ENCODE peak calls at places on chromosomes 6 and 20, in seven cellular contexts. One of them, this sample, is unnamed.
A peak's percentile ranks its signal among the peaks of the same experiment; 100 is the strongest.

GRCh38 chr6:21382821-21383455 is 210.6 kb upstream of the SOX4 start:
- DNase-seq in foreskin fibroblast: no peak
- DNase-seq in adrenal gland: no peak
- DNase-seq in CD8-positive, alpha-beta T cell: no peak
- DNase-seq in breast epithelium: no peak
- DNase-seq in GM23338: no peak
- DNase-seq in endothelial cell of umbilical vein: no peak
- DNase-seq in this sample: no peak

GRCh38 chr6:133040025-133040838 is 200.9 kb upstream of the EYA4 start:
- DNase-seq in foreskin fibroblast: no peak
- DNase-seq in adrenal gland: no peak
- DNase-seq in CD8-positive, alpha-beta T cell: no peak
- DNase-seq in breast epithelium: no peak
- DNase-seq in GM23338: peak; percentile 59
- DNase-seq in endothelial cell of umbilical vein: peak; percentile 53
- DNase-seq in this sample: peak; percentile 53

GRCh38 chr20:15487030-15487429 is 1086.2 kb downstream of the KIF16B start:
- DNase-seq in foreskin fibroblast: no peak
- DNase-seq in adrenal gland: no peak
- DNase-seq in CD8-positive, alpha-beta T cell: no peak
- DNase-seq in breast epithelium: no peak
- DNase-seq in GM23338: no peak
- DNase-seq in endothelial cell of umbilical vein: no peak
- DNase-seq in this sample: no peak

GRCh38 chr6:50030777-50031562 is 9.2 kb upstream of the DEFB110 start:
- DNase-seq in foreskin fibroblast: no peak
- DNase-seq in adrenal gland: no peak
- DNase-seq in CD8-positive, alpha-beta T cell: no peak
- DNase-seq in breast epithelium: no peak
- DNase-seq in GM23338: peak; percentile 90
- DNase-seq in endothelial cell of umbilical vein: no peak
- DNase-seq in this sample: no peak

GRCh38 chr6:132133734-132134490 is 182.7 kb upstream of the CCN2 start:
- DNase-seq in foreskin fibroblast: no peak
- DNase-seq in adrenal gland: peak; percentile 33
- DNase-seq in CD8-positive, alpha-beta T cell: no peak
- DNase-seq in breast epithelium: no peak
- DNase-seq in GM23338: peak; percentile 9
- DNase-seq in endothelial cell of umbilical vein: peak; percentile 90
- DNase-seq in this sample: peak; percentile 26

GRCh38 chr6:95091823-95092436 is 485.4 kb upstream of the MANEA start:
- DNase-seq in foreskin fibroblast: no peak
- DNase-seq in adrenal gland: no peak
- DNase-seq in CD8-positive, alpha-beta T cell: no peak
- DNase-seq in breast epithelium: no peak
- DNase-seq in GM23338: peak; percentile 75
- DNase-seq in endothelial cell of umbilical vein: peak; percentile 39
- DNase-seq in this sample: peak; percentile 80

GRCh38 chr6:21263531-21264287 is 329.8 kb upstream of the SOX4 start:
- DNase-seq in foreskin fibroblast: no peak
- DNase-seq in adrenal gland: no peak
- DNase-seq in CD8-positive, alpha-beta T cell: no peak
- DNase-seq in breast epithelium: peak; percentile 47
- DNase-seq in GM23338: no peak
- DNase-seq in endothelial cell of umbilical vein: no peak
- DNase-seq in this sample: no peak

GRCh38 chr20:53146201-53146891 is 174.2 kb downstream of the TSHZ2 start:
- DNase-seq in foreskin fibroblast: no peak
- DNase-seq in adrenal gland: no peak
- DNase-seq in CD8-positive, alpha-beta T cell: no peak
- DNase-seq in breast epithelium: no peak
- DNase-seq in GM23338: no peak
- DNase-seq in endothelial cell of umbilical vein: no peak
- DNase-seq in this sample: no peak

GRCh38 chr20:20373046-20373706 is 5.3 kb downstream of the INSM1 start:
- DNase-seq in foreskin fibroblast: peak; percentile 50
- DNase-seq in adrenal gland: no peak
- DNase-seq in CD8-positive, alpha-beta T cell: no peak
- DNase-seq in breast epithelium: no peak
- DNase-seq in GM23338: no peak
- DNase-seq in endothelial cell of umbilical vein: no peak
- DNase-seq in this sample: peak; percentile 34

GRCh38 chr6:143401060-143401426 is 49.5 kb downstream of the ADAT2 start:
- DNase-seq in foreskin fibroblast: no peak
- DNase-seq in adrenal gland: no peak
- DNase-seq in CD8-positive, alpha-beta T cell: no peak
- DNase-seq in breast epithelium: no peak
- DNase-seq in GM23338: no peak
- DNase-seq in endothelial cell of umbilical vein: no peak
- DNase-seq in this sample: no peak

GRCh38 chr6:122730775-122731386 is 48.6 kb upstream of the FABP7 start:
- DNase-seq in foreskin fibroblast: peak; percentile 24
- DNase-seq in adrenal gland: peak; percentile 33
- DNase-seq in CD8-positive, alpha-beta T cell: no peak
- DNase-seq in breast epithelium: no peak
- DNase-seq in GM23338: peak; percentile 67
- DNase-seq in endothelial cell of umbilical vein: peak; percentile 28
- DNase-seq in this sample: peak; percentile 57

GRCh38 chr6:4577406-4577805 is 198.8 kb upstream of the CDYL start:
- DNase-seq in foreskin fibroblast: peak; percentile 65
- DNase-seq in adrenal gland: no peak
- DNase-seq in CD8-positive, alpha-beta T cell: no peak
- DNase-seq in breast epithelium: no peak
- DNase-seq in GM23338: no peak
- DNase-seq in endothelial cell of umbilical vein: peak; percentile 67
- DNase-seq in this sample: peak; percentile 97

GRCh38 chr20:4709261-4710105 is 12.2 kb upstream of the PRND start:
- DNase-seq in foreskin fibroblast: no peak
- DNase-seq in adrenal gland: no peak
- DNase-seq in CD8-positive, alpha-beta T cell: no peak
- DNase-seq in breast epithelium: no peak
- DNase-seq in GM23338: no peak
- DNase-seq in endothelial cell of umbilical vein: no peak
- DNase-seq in this sample: no peak

GRCh38 chr6:116682334-116682712 is 1.3 kb downstream of the KPNA5 start:
- DNase-seq in foreskin fibroblast: peak; percentile 26
- DNase-seq in adrenal gland: no peak
- DNase-seq in CD8-positive, alpha-beta T cell: peak; percentile 46
- DNase-seq in breast epithelium: no peak
- DNase-seq in GM23338: no peak
- DNase-seq in endothelial cell of umbilical vein: peak; percentile 39
- DNase-seq in this sample: peak; percentile 58

GRCh38 chr6:46368137-46368536 is 123.1 kb downstream of the RCAN2 start:
- DNase-seq in foreskin fibroblast: no peak
- DNase-seq in adrenal gland: no peak
- DNase-seq in CD8-positive, alpha-beta T cell: no peak
- DNase-seq in breast epithelium: no peak
- DNase-seq in GM23338: no peak
- DNase-seq in endothelial cell of umbilical vein: no peak
- DNase-seq in this sample: no peak

GRCh38 chr6:31576897-31577341 is 1.6 kb downstream of the TNF start:
- DNase-seq in foreskin fibroblast: no peak
- DNase-seq in adrenal gland: no peak
- DNase-seq in CD8-positive, alpha-beta T cell: peak; percentile 49
- DNase-seq in breast epithelium: no peak
- DNase-seq in GM23338: no peak
- DNase-seq in endothelial cell of umbilical vein: no peak
- DNase-seq in this sample: no peak

GRCh38 chr20:50911030-50911429 is 20.2 kb downstream of the ADNP start:
- DNase-seq in foreskin fibroblast: peak; percentile 79
- DNase-seq in adrenal gland: no peak
- DNase-seq in CD8-positive, alpha-beta T cell: no peak
- DNase-seq in breast epithelium: no peak
- DNase-seq in GM23338: no peak
- DNase-seq in endothelial cell of umbilical vein: no peak
- DNase-seq in this sample: no peak

GRCh38 chr6:2035046-2035445 is 210.4 kb downstream of the GMDS start:
- DNase-seq in foreskin fibroblast: no peak
- DNase-seq in adrenal gland: no peak
- DNase-seq in CD8-positive, alpha-beta T cell: no peak
- DNase-seq in breast epithelium: no peak
- DNase-seq in GM23338: no peak
- DNase-seq in endothelial cell of umbilical vein: no peak
- DNase-seq in this sample: no peak

GRCh38 chr20:1274485-1275313 is 8.6 kb downstream of the SNPH start:
- DNase-seq in foreskin fibroblast: no peak
- DNase-seq in adrenal gland: no peak
- DNase-seq in CD8-positive, alpha-beta T cell: no peak
- DNase-seq in breast epithelium: no peak
- DNase-seq in GM23338: no peak
- DNase-seq in endothelial cell of umbilical vein: no peak
- DNase-seq in this sample: no peak

GRCh38 chr20:1513801-1514200 is 22.6 kb upstream of the SIRPB2 start:
- DNase-seq in foreskin fibroblast: no peak
- DNase-seq in adrenal gland: no peak
- DNase-seq in CD8-positive, alpha-beta T cell: no peak
- DNase-seq in breast epithelium: no peak
- DNase-seq in GM23338: no peak
- DNase-seq in endothelial cell of umbilical vein: no peak
- DNase-seq in this sample: no peak

GRCh38 chr6:26336355-26337198 is 28.4 kb upstream of the BTN3A2 start:
- DNase-seq in foreskin fibroblast: peak; percentile 50
- DNase-seq in adrenal gland: no peak
- DNase-seq in CD8-positive, alpha-beta T cell: no peak
- DNase-seq in breast epithelium: no peak
- DNase-seq in GM23338: no peak
- DNase-seq in endothelial cell of umbilical vein: no peak
- DNase-seq in this sample: peak; percentile 70

GRCh38 chr6:2766767-2767314 is 1.6 kb downstream of the WRNIP1 start:
- DNase-seq in foreskin fibroblast: no peak
- DNase-seq in adrenal gland: no peak
- DNase-seq in CD8-positive, alpha-beta T cell: no peak
- DNase-seq in breast epithelium: no peak
- DNase-seq in GM23338: no peak
- DNase-seq in endothelial cell of umbilical vein: no peak
- DNase-seq in this sample: peak; percentile 45

GRCh38 chr6:10837009-10837691 is 1.2 kb downstream of the MAK start:
- DNase-seq in foreskin fibroblast: peak; percentile 9
- DNase-seq in adrenal gland: peak; percentile 38
- DNase-seq in CD8-positive, alpha-beta T cell: no peak
- DNase-seq in breast epithelium: no peak
- DNase-seq in GM23338: peak; percentile 65
- DNase-seq in endothelial cell of umbilical vein: peak; percentile 51
- DNase-seq in this sample: peak; percentile 23

GRCh38 chr20:6575912-6576391 is 191.5 kb upstream of the BMP2 start:
- DNase-seq in foreskin fibroblast: no peak
- DNase-seq in adrenal gland: no peak
- DNase-seq in CD8-positive, alpha-beta T cell: no peak
- DNase-seq in breast epithelium: no peak
- DNase-seq in GM23338: no peak
- DNase-seq in endothelial cell of umbilical vein: peak; percentile 85
- DNase-seq in this sample: peak; percentile 73

GRCh38 chr6:137864812-137865508 is 2.1 kb upstream of the TNFAIP3 start:
- DNase-seq in foreskin fibroblast: no peak
- DNase-seq in adrenal gland: no peak
- DNase-seq in CD8-positive, alpha-beta T cell: no peak
- DNase-seq in breast epithelium: no peak
- DNase-seq in GM23338: no peak
- DNase-seq in endothelial cell of umbilical vein: no peak
- DNase-seq in this sample: no peak

GRCh38 chr20:49872056-49872455 is 43.3 kb downstream of the SPATA2 start:
- DNase-seq in foreskin fibroblast: no peak
- DNase-seq in adrenal gland: no peak
- DNase-seq in CD8-positive, alpha-beta T cell: no peak
- DNase-seq in breast epithelium: no peak
- DNase-seq in GM23338: no peak
- DNase-seq in endothelial cell of umbilical vein: no peak
- DNase-seq in this sample: no peak
- H3K4me3 ChIP-seq in foreskin fibroblast: no peak overlapping the region
- H3K4me3 ChIP-seq in adrenal gland: no peak overlapping the region
- H3K4me3 ChIP-seq in CD8-positive, alpha-beta T cell: no peak overlapping the region
- H3K4me3 ChIP-seq in breast epithelium: no peak overlapping the region
- H3K4me3 ChIP-seq in GM23338: no peak overlapping the region
- H3K4me3 ChIP-seq in endothelial cell of umbilical vein: no peak overlapping the region
- H3K4me3 ChIP-seq in this sample: no peak overlapping the region

DNA sequence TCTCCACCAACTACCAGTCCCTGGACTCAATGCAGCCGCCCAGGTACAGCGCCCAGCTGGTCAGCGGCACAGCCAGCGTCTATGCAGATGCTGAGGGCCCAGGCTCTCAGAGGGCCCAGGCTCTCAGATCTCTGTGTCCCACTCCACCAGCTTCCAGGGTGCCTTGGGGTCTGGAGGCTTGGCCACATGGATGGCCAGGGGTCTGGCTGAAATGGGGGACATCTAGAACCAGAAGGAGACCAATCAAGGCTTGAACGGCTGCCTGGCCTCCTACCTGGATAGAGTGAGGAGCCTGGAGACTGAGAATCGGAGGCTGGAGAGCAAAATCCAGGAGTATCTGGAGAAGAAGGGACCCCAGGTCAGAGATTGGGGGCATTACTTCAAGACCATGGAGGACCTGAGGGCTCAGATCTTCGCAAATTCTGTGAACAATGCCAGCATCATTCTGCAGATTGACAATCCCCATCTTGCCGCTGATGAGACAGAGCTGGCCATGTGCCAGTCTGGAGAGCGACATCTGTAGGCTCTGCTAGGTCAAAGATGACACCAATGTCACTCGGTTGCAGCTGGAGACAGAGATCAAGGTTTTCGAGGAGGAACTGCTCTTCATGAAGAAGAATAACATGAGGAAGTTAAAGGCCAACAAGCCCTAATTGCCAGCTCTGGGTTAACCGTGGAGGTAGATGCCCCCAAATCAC is 44.1 kb upstream of the GRM4 start:
- DNase-seq in foreskin fibroblast: no peak
- DNase-seq in adrenal gland: no peak
- DNase-seq in CD8-positive, alpha-beta T cell: peak; percentile 70
- DNase-seq in breast epithelium: no peak
- DNase-seq in GM23338: no peak
- DNase-seq in endothelial cell of umbilical vein: no peak
- DNase-seq in this sample: no peak
- TF ChIP-seq CTCF in foreskin fibroblast: no peak
- TF ChIP-seq CTCF in adrenal gland: no peak
- TF ChIP-seq CTCF in CD8-positive, alpha-beta T cell: no peak
- TF ChIP-seq CTCF in breast epithelium: no peak
- TF ChIP-seq CTCF in GM23338: no peak
- TF ChIP-seq CTCF in endothelial cell of umbilical vein: no peak
- TF ChIP-seq CTCF in this sample: no peak

GRCh38 chr6:93416575-93417420 is 2.6 kb downstream of the EPHA7 start:
- DNase-seq in foreskin fibroblast: peak; percentile 10
- DNase-seq in adrenal gland: no peak
- DNase-seq in CD8-positive, alpha-beta T cell: no peak
- DNase-seq in breast epithelium: no peak
- DNase-seq in GM23338: peak; percentile 79
- DNase-seq in endothelial cell of umbilical vein: peak; percentile 10
- DNase-seq in this sample: peak; percentile 14
- H3K4me3 ChIP-seq in foreskin fibroblast: peak overlapping the region; percentile 66
- H3K4me3 ChIP-seq in adrenal gland: no peak overlapping the region
- H3K4me3 ChIP-seq in CD8-positive, alpha-beta T cell: no peak overlapping the region
- H3K4me3 ChIP-seq in breast epithelium: peak overlapping the region; percentile 54
- H3K4me3 ChIP-seq in GM23338: peak overlapping the region; percentile 62
- H3K4me3 ChIP-seq in endothelial cell of umbilical vein: no peak overlapping the region
- H3K4me3 ChIP-seq in this sample: peak overlapping the region; percentile 44

GRCh38 chr20:58352454-58352853 is 36.6 kb upstream of the VAPB start:
- DNase-seq in foreskin fibroblast: no peak
- DNase-seq in adrenal gland: no peak
- DNase-seq in CD8-positive, alpha-beta T cell: no peak
- DNase-seq in breast epithelium: no peak
- DNase-seq in GM23338: no peak
- DNase-seq in endothelial cell of umbilical vein: no peak
- DNase-seq in this sample: no peak

GRCh38 chr20:58344741-58345140 is 35.2 kb downstream of the RAB22A start:
- DNase-seq in foreskin fibroblast: peak; percentile 41
- DNase-seq in adrenal gland: no peak
- DNase-seq in CD8-positive, alpha-beta T cell: no peak
- DNase-seq in breast epithelium: no peak
- DNase-seq in GM23338: no peak
- DNase-seq in endothelial cell of umbilical vein: no peak
- DNase-seq in this sample: peak; percentile 74

GRCh38 chr20:58349586-58349985 is 39.4 kb upstream of the VAPB start:
- DNase-seq in foreskin fibroblast: peak; percentile 75
- DNase-seq in adrenal gland: no peak
- DNase-seq in CD8-positive, alpha-beta T cell: no peak
- DNase-seq in breast epithelium: no peak
- DNase-seq in GM23338: no peak
- DNase-seq in endothelial cell of umbilical vein: no peak
- DNase-seq in this sample: peak; percentile 84
- TF ChIP-seq CTCF in foreskin fibroblast: no peak
- TF ChIP-seq CTCF in adrenal gland: no peak
- TF ChIP-seq CTCF in CD8-positive, alpha-beta T cell: no peak
- TF ChIP-seq CTCF in breast epithelium: no peak
- TF ChIP-seq CTCF in GM23338: no peak
- TF ChIP-seq CTCF in endothelial cell of umbilical vein: no peak
- TF ChIP-seq CTCF in this sample: peak; percentile 30